ENCODE peak calls at places on chromosome 16, in ten cellular contexts. C is ovary, P is nephron progenitor cell, M is breast epithelium, H is cardiac fibroblast, B is tibial artery, J is body of pancreas, Y is IMR-90, I is fibroblast of lung, X is fibroblast of pulmonary artery. L is an unnamed sample.

GRCh38 chr16:55480228-55480655 is 1.2 kb downstream of the MMP2 start:
- DNase-seq in B (peak), Y (peak), P (peak), H (peak), J (peak), C (peak), M (peak), X (peak), I (peak), L (peak)

GRCh38 chr16:48862087-48862532 is 252.1 kb upstream of the N4BP1 start:
- DNase-seq in Y (peak), H (no peak), I (peak), B (no peak), P (peak), J (no peak), C (no peak), X (no peak), M (no peak), L (peak)

GRCh38 chr16:69610356-69610755 is 44.6 kb downstream of the NFAT5 start:
- DNase-seq in P (no peak), B (no peak), M (no peak), H (no peak), I (peak), X (no peak), Y (no peak), J (no peak), C (no peak), L (peak)

GRCh38 chr16:89996178-89996489 is 23.1 kb downstream of the DBNDD1 start:
- DNase-seq in M (no peak), H (no peak), P (no peak), J (no peak), I (no peak), C (no peak), B (no peak), Y (no peak), X (no peak), L (no peak)

GRCh38 chr16:27642753-27643152 is 92.8 kb downstream of the KATNIP start:
- DNase-seq in J (no peak), H (peak), I (peak), Y (peak), M (no peak), P (no peak), B (no peak), C (no peak), X (peak), L (peak)

GRCh38 chr16:28821874-28822519 is 802 bp upstream of the ATXN2L start:
- DNase-seq in X (no peak), I (no peak), B (no peak), J (no peak), M (no peak), Y (no peak), C (no peak), H (no peak), P (no peak), L (no peak)

GRCh38 chr16:60107467-60107866 is 1373.4 kb upstream of the GOT2 start:
- DNase-seq in P (no peak), C (no peak), H (peak), X (peak), J (no peak), B (no peak), I (peak), Y (no peak), M (no peak), L (peak)

GRCh38 chr16:1164975-1165374 is 12.1 kb downstream of the CACNA1H start:
- DNase-seq in H (no peak), C (no peak), Y (no peak), J (no peak), I (no peak), X (no peak), B (no peak), M (no peak), P (no peak), L (no peak)

GRCh38 chr16:5349661-5350060 is 252.1 kb upstream of the EEF2KMT start:
- DNase-seq in H (no peak), J (no peak), M (no peak), X (no peak), B (no peak), P (no peak), Y (no peak), I (no peak), C (no peak), L (no peak)

GRCh38 chr16:23354246-23354645 is 52.1 kb downstream of the SCNN1B start:
- DNase-seq in Y (no peak), C (no peak), M (no peak), H (no peak), X (no peak), P (no peak), J (peak), I (no peak), B (no peak), L (no peak)

GRCh38 chr16:1199342-1200013 is 25.6 kb downstream of the TPSG1 start:
- DNase-seq in P (no peak), I (no peak), C (no peak), X (no peak), J (no peak), B (no peak), M (no peak), H (no peak), Y (no peak), L (no peak)

GRCh38 chr16:60979119-60979518 is 1057.1 kb downstream of the CDH8 start:
- DNase-seq in B (no peak), X (no peak), M (no peak), P (no peak), J (no peak), H (no peak), Y (no peak), C (no peak), I (no peak), L (no peak)

GRCh38 chr16:53785044-53785443 is 81.1 kb downstream of the FTO start:
- DNase-seq in Y (peak), C (no peak), I (peak), P (no peak), X (peak), B (no peak), J (no peak), M (no peak), H (peak), L (peak)

GRCh38 chr16:88988980-88989791 is 12.2 kb upstream of the CBFA2T3 start:
- DNase-seq in Y (no peak), P (no peak), M (no peak), C (no peak), I (no peak), B (no peak), X (no peak), J (peak), H (no peak), L (no peak)

GRCh38 chr16:31527617-31528287 is at the start of gene AHSP:
- DNase-seq in P (no peak), I (no peak), X (no peak), C (no peak), H (no peak), B (no peak), M (no peak), Y (no peak), J (no peak), L (no peak)

GRCh38 chr16:4506450-4506849 is 30.3 kb downstream of the HMOX2 start:
- DNase-seq in P (peak), B (peak), Y (peak), H (peak), J (peak), X (peak), C (no peak), M (no peak), I (peak), L (peak)

GRCh38 chr16:80100186-80100585 is 440.6 kb upstream of the DYNLRB2 start:
- DNase-seq in C (no peak), I (peak), X (no peak), H (peak), B (no peak), M (no peak), Y (no peak), P (no peak), J (no peak), L (no peak)

GRCh38 chr16:35195173-35195863 is 1735.9 kb downstream of the TP53TG3F start:
- DNase-seq in J (no peak), C (no peak), M (no peak), Y (no peak), I (no peak), X (no peak), P (no peak), H (no peak), B (no peak), L (no peak)

GRCh38 chr16:70701036-70701435 is 15.2 kb upstream of the MTSS2 start:
- DNase-seq in Y (no peak), M (no peak), H (no peak), C (no peak), P (no peak), J (no peak), I (no peak), X (no peak), B (no peak), L (no peak)
- TF ChIP-seq CTCF in Y (no peak), M (no peak), H (no peak), C (no peak), P (no peak), J (no peak), I (no peak), X (no peak), B (no peak), L (no peak)

GRCh38 chr16:87744750-87745514 is 20.9 kb downstream of the KLHDC4 start:
- DNase-seq in H (no peak), C (no peak), X (no peak), P (no peak), M (no peak), B (no peak), Y (no peak), J (no peak), I (no peak), L (no peak)

GRCh38 chr16:87742781-87743490 is 22.9 kb downstream of the KLHDC4 start:
- DNase-seq in Y (no peak), B (no peak), C (no peak), J (no peak), X (no peak), P (no peak), H (no peak), I (no peak), M (no peak), L (no peak)

GRCh38 chr16:87741700-87742415 is 23.9 kb downstream of the KLHDC4 start:
- DNase-seq in P (no peak), I (no peak), M (no peak), H (no peak), B (no peak), C (no peak), Y (no peak), J (no peak), X (no peak), L (no peak)

GRCh38 chr16:87747626-87748025 is 18.2 kb downstream of the KLHDC4 start:
- DNase-seq in X (no peak), M (no peak), H (no peak), Y (no peak), P (no peak), B (no peak), J (no peak), I (no peak), C (no peak), L (no peak)

GRCh38 chr16:87746178-87746577 is 19.6 kb downstream of the KLHDC4 start:
- DNase-seq in J (no peak), X (no peak), P (no peak), C (no peak), M (no peak), B (no peak), H (no peak), Y (no peak), I (no peak), L (no peak)
- TF ChIP-seq CTCF in J (no peak), X (no peak), P (no peak), C (no peak), M (no peak), B (no peak), H (no peak), Y (no peak), I (no peak), L (no peak)

DNA sequence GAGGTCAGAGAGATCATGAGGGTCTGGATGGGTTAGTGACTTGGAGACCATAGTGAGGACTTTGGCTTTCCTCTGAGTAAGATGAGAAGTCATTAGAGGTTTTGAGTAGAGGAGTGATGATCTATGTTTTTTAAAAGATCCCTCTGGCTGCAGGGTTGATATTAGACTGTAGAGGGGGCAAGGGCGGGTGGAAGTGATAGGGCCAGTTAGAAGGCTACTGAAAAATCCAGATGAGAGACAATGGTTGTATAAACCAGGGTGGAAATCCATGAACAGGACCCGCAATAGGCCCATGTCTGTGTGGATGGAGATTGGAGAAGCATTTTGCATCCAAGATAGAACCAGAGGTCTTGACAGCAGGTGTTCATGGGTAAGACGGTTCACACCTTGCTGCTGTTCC is 9.8 kb downstream of the ITGAL start:
- DNase-seq in Y (no peak), X (peak), J (no peak), P (no peak), M (no peak), I (no peak), H (no peak), B (no peak), C (no peak), L (no peak)
- TF ChIP-seq CTCF in Y (peak), X (peak), J (no peak), P (no peak), M (no peak), I (no peak), H (peak), B (no peak), C (no peak), L (peak)

GRCh38 chr16:85753559-85753958 is 2.7 kb upstream of the C16orf74 start:
- DNase-seq in P (no peak), B (no peak), C (no peak), M (no peak), X (no peak), H (no peak), J (peak), I (no peak), Y (no peak), L (no peak)

GRCh38 chr16:85754403-85754802 is 3.5 kb upstream of the C16orf74 start:
- DNase-seq in B (no peak), X (no peak), M (no peak), J (no peak), H (no peak), C (no peak), Y (no peak), I (no peak), P (no peak), L (no peak)

GRCh38 chr16:85753976-85754375 is 3.1 kb upstream of the C16orf74 start:
- DNase-seq in I (no peak), Y (no peak), M (no peak), C (no peak), X (no peak), H (no peak), P (no peak), B (no peak), J (peak), L (no peak)

GRCh38 chr16:85751665-85752501 is 987 bp upstream of the C16orf74 start:
- DNase-seq in I (no peak), M (no peak), B (no peak), X (peak), Y (peak), C (no peak), J (no peak), H (peak), P (no peak), L (no peak)

GRCh38 chr16:85752511-85753420 is 1.9 kb upstream of the C16orf74 start:
- DNase-seq in M (peak), P (peak), Y (peak), X (peak), C (peak), I (peak), H (peak), B (no peak), J (peak), L (no peak)
- TF ChIP-seq CTCF in M (no peak), P (no peak), Y (peak), X (peak), C (no peak), I (no peak), H (peak), B (no peak), J (no peak), L (peak)

DNA sequence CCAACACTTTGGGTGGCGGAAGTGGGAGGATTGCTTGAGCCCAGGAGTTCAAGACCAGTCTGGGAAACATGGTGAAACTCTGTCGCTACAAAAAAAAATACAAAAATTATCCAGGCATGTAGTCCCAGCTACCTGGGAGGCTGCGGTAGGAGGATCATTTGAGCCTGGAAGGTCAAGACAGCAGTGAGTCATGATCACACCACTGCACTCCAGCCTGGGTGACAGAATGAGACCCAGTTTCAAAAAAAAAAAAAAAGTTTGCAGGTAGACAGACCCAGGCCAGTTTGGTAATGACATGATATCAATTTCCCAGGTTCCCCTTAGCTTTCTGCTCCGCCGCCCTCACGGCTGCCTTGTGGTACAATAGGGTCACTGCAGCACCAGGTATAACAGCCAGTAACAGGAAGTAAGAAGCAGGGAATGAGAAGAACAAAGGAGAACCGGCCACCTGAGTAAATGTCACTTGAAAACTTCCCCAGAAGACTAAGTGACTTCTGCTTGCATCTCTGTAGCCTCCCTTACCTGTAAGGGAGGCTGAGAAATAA is 201.2 kb upstream of the HSBP1 start:
- DNase-seq in I (no peak), X (no peak), H (no peak), M (no peak), P (no peak), Y (no peak), J (no peak), C (no peak), B (no peak), L (no peak)
- TF ChIP-seq CTCF in I (no peak), X (no peak), H (no peak), M (no peak), P (no peak), Y (no peak), J (no peak), C (no peak), B (no peak), L (no peak)

GRCh38 chr16:24537474-24538337 is 1.7 kb upstream of the RBBP6 start:
- DNase-seq in C (no peak), I (no peak), X (peak), Y (no peak), B (no peak), M (no peak), J (no peak), H (peak), P (no peak), L (no peak)

GRCh38 chr16:24538756-24539294 is 541 bp upstream of the RBBP6 start:
- DNase-seq in X (no peak), P (no peak), M (no peak), C (no peak), H (no peak), Y (no peak), J (peak), I (no peak), B (no peak), L (no peak)

GRCh38 chr16:24536671-24537070 is 2.7 kb upstream of the RBBP6 start:
- DNase-seq in B (no peak), H (no peak), I (no peak), M (no peak), X (no peak), Y (no peak), C (no peak), P (no peak), J (no peak), L (no peak)

GRCh38 chr16:24534634-24535033 is 4.7 kb upstream of the RBBP6 start:
- DNase-seq in I (peak), J (no peak), B (no peak), M (no peak), X (no peak), Y (no peak), H (peak), P (no peak), C (no peak), L (no peak)

DNA sequence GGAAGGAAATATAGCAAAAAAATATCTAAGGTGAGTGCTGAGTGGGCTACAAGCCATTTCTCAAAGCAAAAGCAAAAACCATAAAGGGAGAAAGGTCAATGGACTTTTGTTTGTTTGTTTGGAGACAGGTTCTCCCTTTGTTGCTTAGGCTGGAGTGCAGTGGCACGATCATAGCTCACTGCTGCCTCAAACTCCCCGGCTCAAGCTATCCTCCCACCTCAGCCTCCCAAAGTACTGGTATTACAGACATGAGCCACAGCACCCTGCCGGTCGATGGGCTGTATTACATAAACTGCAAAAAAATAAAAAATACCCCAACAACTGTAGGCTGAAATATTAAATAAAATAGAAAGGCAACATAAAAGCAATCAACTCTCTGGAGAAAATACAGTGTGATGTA is 3.5 kb upstream of the RBBP6 start:
- DNase-seq in H (no peak), C (no peak), M (no peak), P (no peak), X (no peak), B (no peak), J (no peak), Y (no peak), I (no peak), L (no peak)
- TF ChIP-seq CTCF in H (no peak), C (no peak), M (no peak), P (no peak), X (no peak), B (no peak), J (no peak), Y (no peak), I (no peak), L (no peak)

DNA sequence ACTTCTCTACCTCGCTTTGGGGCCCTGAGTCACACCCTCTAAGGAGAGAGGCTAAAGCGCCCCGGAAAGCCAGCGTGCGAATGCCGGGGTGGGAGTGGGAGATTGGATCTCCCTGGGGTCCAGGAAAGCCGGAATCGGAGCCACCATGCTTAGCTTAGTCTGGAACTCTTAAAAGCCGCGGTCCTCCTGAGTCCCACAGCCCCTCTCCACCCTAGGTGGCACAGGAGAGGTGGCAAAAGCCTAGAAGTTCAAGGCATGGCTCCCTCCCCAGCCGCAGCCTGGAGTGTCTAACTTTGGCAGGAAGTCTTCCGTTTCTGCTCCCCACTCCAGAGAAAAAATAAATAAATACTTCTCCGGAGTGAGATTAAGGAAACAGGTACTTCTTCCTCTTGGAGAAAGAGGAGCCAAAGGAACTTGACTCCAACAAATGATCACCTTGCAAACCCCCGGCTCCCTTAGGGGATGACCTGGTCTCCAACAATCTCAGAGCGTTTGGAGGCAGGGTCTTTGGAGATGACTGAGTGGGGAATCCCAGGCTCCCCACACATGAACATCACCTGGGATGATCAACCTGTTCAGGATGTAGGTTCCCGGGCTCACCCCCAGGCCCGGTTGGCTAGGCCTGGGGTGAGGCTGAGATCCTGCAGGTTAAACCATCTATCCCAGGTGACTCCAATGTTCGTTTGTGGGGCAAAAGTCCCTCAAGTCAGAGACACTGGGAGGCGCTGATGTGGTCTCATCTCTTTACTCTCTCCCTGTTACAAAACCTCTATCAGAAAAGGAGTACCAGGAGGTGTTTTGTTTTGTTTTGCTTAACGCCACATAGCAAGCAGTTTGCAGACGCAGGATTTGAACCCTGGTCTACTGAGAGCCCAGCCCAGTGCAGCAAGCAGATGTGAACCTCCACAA is 2.9 kb downstream of the CIITA start:
- DNase-seq in X (no peak), J (no peak), P (no peak), C (no peak), M (peak), H (no peak), I (no peak), Y (no peak), B (no peak), L (no peak)
- TF ChIP-seq CTCF in X (no peak), J (no peak), P (no peak), C (no peak), M (no peak), H (no peak), I (no peak), Y (no peak), B (no peak), L (no peak)

GRCh38 chr16:13919330-13919682 is 648 bp upstream of the ERCC4 start:
- DNase-seq in P (no peak), M (no peak), C (no peak), H (peak), J (peak), B (no peak), I (peak), X (peak), Y (peak), L (peak)
- TF ChIP-seq CTCF in P (no peak), M (no peak), C (no peak), H (peak), J (no peak), B (no peak), I (no peak), X (peak), Y (peak), L (peak)

GRCh38 chr16:12350945-12351344 is 374.4 kb downstream of the SNX29 start:
- DNase-seq in B (no peak), Y (no peak), J (no peak), P (no peak), C (no peak), H (no peak), M (no peak), I (no peak), X (no peak), L (no peak)
- TF ChIP-seq CTCF in B (no peak), Y (no peak), J (no peak), P (no peak), C (no peak), H (no peak), M (no peak), I (no peak), X (no peak), L (no peak)

L was measured in AG10803.